ENCODE peak calls at places on chromosomes 2 and 18, in seven cellular contexts. G, Q, I, Y, X, V and M are unnamed samples.

GRCh38 chr2:241546771-241547498 is 11.6 kb upstream of the BOK start:
- DNase-seq in G (peak; percentile 52), Q (no peak), I (no peak), Y (no peak), X (no peak), V (peak; percentile 93), M (no peak)

GRCh38 chr2:95551055-95551568 is 40.7 kb upstream of the TRIM43 start:
- DNase-seq in G (no peak), Q (peak; percentile 61), I (no peak), Y (no peak), X (no peak), V (no peak), M (no peak)

GRCh38 chr2:235951980-235952379 is 216.2 kb downstream of the GBX2 start:
- DNase-seq in G (no peak), Q (no peak), I (no peak), Y (no peak), X (no peak), V (no peak), M (no peak)

GRCh38 chr2:74877781-74878433 is 44.0 kb downstream of the HK2 start:
- DNase-seq in G (no peak), Q (no peak), I (no peak), Y (no peak), X (no peak), V (no peak), M (no peak)

GRCh38 chr2:62774555-62775366 is 69.2 kb downstream of the EHBP1 start:
- DNase-seq in G (peak; percentile 19), Q (peak; percentile 83), I (no peak), Y (no peak), X (no peak), V (peak; percentile 63), M (no peak)

GRCh38 chr2:190407662-190408537 is at the start of gene MFSD6:
- DNase-seq in G (peak; percentile 88), Q (peak; percentile 45), I (peak; percentile 65), Y (no peak), X (peak; percentile 89), V (no peak), M (peak; percentile 56)

GRCh38 chr2:182391443-182391842 is 35.4 kb downstream of the PDE1A start:
- DNase-seq in G (no peak), Q (no peak), I (no peak), Y (no peak), X (no peak), V (no peak), M (no peak)

GRCh38 chr2:42386684-42387083 is 25.7 kb upstream of the COX7A2L start:
- DNase-seq in G (peak; percentile 43), Q (peak; percentile 45), I (no peak), Y (no peak), X (no peak), V (no peak), M (no peak)

GRCh38 chr2:129757915-129758421 is 221.5 kb upstream of the RAB6C start:
- DNase-seq in G (peak; percentile 42), Q (no peak), I (no peak), Y (no peak), X (no peak), V (no peak), M (no peak)

GRCh38 chr18:524496-524895 is 24.0 kb upstream of the COLEC12 start:
- DNase-seq in G (no peak), Q (no peak), I (no peak), Y (no peak), X (no peak), V (peak; percentile 78), M (no peak)

GRCh38 chr18:23257153-23257552 is 121.9 kb downstream of the CABLES1 start:
- DNase-seq in G (no peak), Q (no peak), I (no peak), Y (no peak), X (no peak), V (no peak), M (no peak)

GRCh38 chr2:100160396-100160795 is 18.0 kb upstream of the AFF3 start:
- DNase-seq in G (peak; percentile 55), Q (no peak), I (no peak), Y (no peak), X (no peak), V (no peak), M (no peak)

GRCh38 chr2:37477921-37478320 is 133.5 kb downstream of the QPCT start:
- DNase-seq in G (no peak), Q (no peak), I (no peak), Y (no peak), X (no peak), V (no peak), M (no peak)

GRCh38 chr2:139369423-139370409 is 589.5 kb upstream of the NXPH2 start:
- DNase-seq in G (no peak), Q (no peak), I (no peak), Y (no peak), X (no peak), V (no peak), M (no peak)

GRCh38 chr2:157725856-157726255 is 97.2 kb upstream of the ACVR1C start:
- DNase-seq in G (no peak), Q (no peak), I (no peak), Y (no peak), X (no peak), V (peak; percentile 65), M (no peak)

GRCh38 chr18:12921178-12921577 is 26.6 kb upstream of the SEH1L start:
- DNase-seq in G (no peak), Q (no peak), I (no peak), Y (no peak), X (no peak), V (no peak), M (no peak)

GRCh38 chr2:104236491-104236890 is 617.4 kb upstream of the POU3F3 start:
- DNase-seq in G (no peak), Q (peak; percentile 27), I (no peak), Y (no peak), X (no peak), V (no peak), M (no peak)

GRCh38 chr2:165193178-165193777 is 10.6 kb downstream of the SCN3A start:
- DNase-seq in G (no peak), Q (no peak), I (no peak), Y (no peak), X (no peak), V (no peak), M (no peak)

DNA sequence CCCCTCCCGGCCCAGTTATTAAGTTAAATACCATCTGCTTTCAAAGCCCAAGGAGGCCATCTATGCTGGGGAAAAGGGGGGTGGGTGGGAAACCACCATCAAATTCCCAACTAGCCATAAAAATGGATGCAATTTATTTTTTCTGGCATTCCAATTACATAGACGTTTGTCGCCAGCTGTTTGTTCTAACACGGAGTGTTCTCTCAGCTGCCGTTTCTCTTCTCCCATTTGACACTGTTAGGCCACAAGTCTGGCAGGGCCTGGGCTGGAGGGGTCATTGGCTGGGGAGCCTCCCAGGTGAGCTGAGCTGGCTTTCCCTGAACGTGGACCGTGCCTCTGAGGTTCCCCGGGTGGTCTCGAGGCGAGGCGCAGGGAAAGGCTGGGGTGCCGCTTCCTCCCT is 16.6 kb downstream of the ATOH8 start:
- DNase-seq in G (no peak), Q (no peak), I (no peak), Y (no peak), X (no peak), V (peak; percentile 66), M (no peak)
- H3K4me3 ChIP-seq in G (no peak overlapping the region), Q (no peak overlapping the region), I (no peak overlapping the region), Y (no peak overlapping the region), X (no peak overlapping the region), V (no peak overlapping the region), M (no peak overlapping the region)

GRCh38 chr2:233381013-233381995 is 27.0 kb downstream of the DGKD start:
- DNase-seq in G (no peak), Q (no peak), I (no peak), Y (no peak), X (no peak), V (no peak), M (no peak)

GRCh38 chr2:233384017-233384416 is 29.7 kb downstream of the DGKD start:
- DNase-seq in G (peak; percentile 55), Q (peak; percentile 38), I (no peak), Y (no peak), X (no peak), V (no peak), M (peak; percentile 45)

GRCh38 chr2:233379441-233379840 is 25.1 kb downstream of the DGKD start:
- DNase-seq in G (no peak), Q (no peak), I (no peak), Y (no peak), X (no peak), V (no peak), M (no peak)

GRCh38 chr2:233379034-233379433 is 24.7 kb downstream of the DGKD start:
- DNase-seq in G (no peak), Q (no peak), I (no peak), Y (no peak), X (no peak), V (no peak), M (no peak)

GRCh38 chr2:233380132-233381012 is 26.1 kb downstream of the DGKD start:
- DNase-seq in G (no peak), Q (no peak), I (no peak), Y (no peak), X (no peak), V (peak; percentile 42), M (no peak)
- H3K4me1 ChIP-seq in G (no peaks in the 10 kb centered on the region), Q (peaks cover 77% of the 10 kb centered on the region), I (peaks cover 12% of the 10 kb centered on the region), Y (no peaks in the 10 kb centered on the region), X (peaks cover 6% of the 10 kb centered on the region), V (peaks cover 2% of the 10 kb centered on the region), M (peaks cover 17% of the 10 kb centered on the region)

GRCh38 chr18:35030234-35030989 is 10.8 kb upstream of the MAPRE2 start:
- DNase-seq in G (no peak), Q (no peak), I (no peak), Y (no peak), X (no peak), V (no peak), M (no peak)
- TF ChIP-seq CTCF in G (no peak), Q (no peak), I (no peak), Y (no peak), X (no peak), V (no peak), M (no peak)

GRCh38 chr2:70766357-70767093 is 1.5 kb downstream of the ADD2 start:
- DNase-seq in G (no peak), Q (no peak), I (no peak), Y (no peak), X (no peak), V (no peak), M (no peak)
- H3K4me3 ChIP-seq in G (peak overlapping the region; percentile 50), Q (peak overlapping the region; percentile 68), I (peak overlapping the region; percentile 64), Y (peak overlapping the region; percentile 52), X (peak overlapping the region; percentile 46), V (no peak overlapping the region), M (peak overlapping the region; percentile 76)

DNA sequence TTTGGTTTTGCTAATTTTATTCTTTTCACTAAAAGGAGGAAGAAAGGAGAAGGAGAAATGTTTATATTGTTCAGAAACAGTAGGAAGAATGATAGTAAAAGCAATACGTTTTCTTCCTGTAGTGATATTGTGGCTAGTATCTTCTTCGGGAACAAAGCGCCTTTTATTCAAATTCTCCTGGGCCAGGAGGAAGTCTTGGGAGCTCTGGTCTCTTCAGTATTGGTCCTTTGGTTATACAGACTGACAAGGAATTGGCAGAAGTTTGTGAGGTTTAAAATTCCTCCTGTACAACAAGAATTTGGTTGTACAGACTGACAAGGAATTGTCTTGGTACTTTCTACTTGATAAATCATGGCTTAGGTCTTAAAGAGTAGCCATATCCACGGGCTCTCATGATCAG is 9.9 kb downstream of the GIGYF2 start:
- DNase-seq in G (no peak), Q (no peak), I (no peak), Y (no peak), X (no peak), V (no peak), M (no peak)
- H3K4me1 ChIP-seq in G (no peaks in the 10 kb centered on the region), Q (no peaks in the 10 kb centered on the region), I (peaks cover 7% of the 10 kb centered on the region), Y (peaks cover 12% of the 10 kb centered on the region), X (no peaks in the 10 kb centered on the region), V (no peaks in the 10 kb centered on the region), M (no peaks in the 10 kb centered on the region)